ENCODE peak calls at places on chromosomes 4 and X, in four cellular contexts. D, C, L and M are unnamed samples.

GRCh38 chr4:1728061-1728980 is 7.0 kb downstream of the TACC3 start:
- DNase-seq in D (peak), C (no peak), L (no peak), M (no peak)

GRCh38 chr4:93827272-93827947 is 1.1 kb upstream of the ATOH1 start:
- DNase-seq in D (no peak), C (no peak), L (no peak), M (no peak)

GRCh38 chr4:27360651-27361347 is 500.2 kb downstream of the STIM2 start:
- DNase-seq in D (no peak), C (no peak), L (peak), M (peak)

GRCh38 chrX:102339312-102340298 is 92.6 kb downstream of the NXF2 start:
- DNase-seq in D (peak), C (no peak), L (no peak), M (no peak)

GRCh38 chr4:118849867-118850812 is 14.2 kb upstream of the SEC24D start:
- DNase-seq in D (peak), C (no peak), L (peak), M (no peak)

GRCh38 chrX:135389717-135390116 is 32.0 kb upstream of the SMIM10L2A start:
- DNase-seq in D (peak), C (no peak), L (no peak), M (no peak)

GRCh38 chr4:158962396-158962795 is 140.5 kb upstream of the RAPGEF2 start:
- DNase-seq in D (no peak), C (no peak), L (no peak), M (no peak)

GRCh38 chrX:56314334-56314733 is 82.2 kb downstream of the KLF8 start:
- DNase-seq in D (no peak), C (no peak), L (no peak), M (no peak)

GRCh38 chr4:63349674-63350025 is 1059.6 kb downstream of the TECRL start:
- DNase-seq in D (no peak), C (no peak), L (no peak), M (no peak)

GRCh38 chrX:12007881-12008280 is 130.4 kb upstream of the FRMPD4 start:
- DNase-seq in D (peak), C (no peak), L (peak), M (peak)

GRCh38 chr4:3206439-3207100 is 42.4 kb upstream of the MSANTD1 start:
- DNase-seq in D (no peak), C (no peak), L (no peak), M (no peak)

GRCh38 chrX:25288676-25289075 is 272.9 kb upstream of the ARX start:
- DNase-seq in D (no peak), C (no peak), L (no peak), M (no peak)

DNA sequence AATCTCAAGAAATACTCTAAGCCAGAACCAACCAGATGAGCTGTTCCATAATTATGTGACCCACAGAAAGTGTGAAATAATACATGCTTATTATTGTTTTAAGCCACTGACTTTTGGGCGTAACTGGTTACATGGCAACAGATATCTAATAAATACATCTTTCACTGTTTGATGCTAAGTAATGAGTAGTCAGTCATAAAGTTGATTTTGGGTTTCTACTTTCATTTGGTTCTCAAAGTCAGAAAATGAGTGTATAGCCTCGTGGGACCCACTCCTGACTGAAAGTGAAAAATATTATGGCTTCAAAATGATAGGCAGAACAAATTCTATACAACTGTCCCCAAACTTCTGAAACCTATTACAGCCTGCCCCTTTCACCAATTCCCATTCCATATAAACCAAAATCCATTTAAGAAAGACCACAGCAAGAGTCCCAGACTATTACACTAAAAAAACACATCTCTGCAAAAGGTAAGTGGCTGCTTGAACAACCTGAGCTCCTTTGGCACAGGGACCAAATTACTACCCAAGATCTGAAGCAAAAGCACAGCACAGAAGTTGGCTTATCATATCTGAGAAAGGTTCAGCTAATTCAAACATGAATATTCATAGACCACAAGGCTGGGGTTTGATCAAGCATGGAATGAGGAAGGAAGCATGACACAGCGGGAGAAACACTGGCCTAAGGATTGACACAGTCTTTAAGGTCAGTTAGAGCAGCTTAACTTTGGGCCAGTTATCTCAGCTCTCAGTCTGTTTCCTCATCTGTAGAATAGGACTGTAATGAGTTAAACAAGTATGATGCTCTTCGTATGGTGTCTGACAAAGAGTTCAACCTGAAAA is 88.2 kb upstream of the CBR4 start:
- DNase-seq in D (peak), C (no peak), L (peak), M (peak)
- TF ChIP-seq CTCF in D (no peak), C (no peak), L (no peak), M (no peak)

DNA sequence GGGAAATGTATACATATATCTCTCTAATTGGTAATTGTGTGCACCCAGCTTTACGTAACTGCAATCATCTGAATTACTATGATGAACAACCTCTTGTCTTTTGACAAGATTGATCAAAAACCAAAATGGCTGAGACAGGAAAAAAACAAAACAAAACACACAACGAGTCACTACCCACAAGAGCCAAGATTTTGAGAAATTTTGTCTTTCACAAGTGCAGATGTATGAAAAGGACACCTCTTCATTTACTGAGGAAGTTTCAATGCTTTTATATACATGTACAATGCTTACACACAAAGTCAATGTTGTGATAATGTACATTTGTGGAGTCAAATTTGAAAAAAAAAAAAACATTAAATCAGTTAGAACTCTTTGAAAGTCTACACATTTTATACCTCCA is 224.6 kb downstream of the SCFD2 start:
- DNase-seq in D (no peak), C (no peak), L (peak), M (no peak)
- TF ChIP-seq CTCF in D (no peak), C (no peak), L (no peak), M (no peak)

GRCh38 chr4:150078996-150079581 is 844 bp downstream of the DCLK2 start:
- DNase-seq in D (peak), C (no peak), L (peak), M (peak)
- TF ChIP-seq CTCF in D (no peak), C (no peak), L (peak), M (peak)

GRCh38 chr4:78923459-78924312 is 15.6 kb downstream of the PAQR3 start:
- DNase-seq in D (no peak), C (no peak), L (no peak), M (no peak)
- TF ChIP-seq CTCF in D (no peak), C (no peak), L (no peak), M (peak)

DNA sequence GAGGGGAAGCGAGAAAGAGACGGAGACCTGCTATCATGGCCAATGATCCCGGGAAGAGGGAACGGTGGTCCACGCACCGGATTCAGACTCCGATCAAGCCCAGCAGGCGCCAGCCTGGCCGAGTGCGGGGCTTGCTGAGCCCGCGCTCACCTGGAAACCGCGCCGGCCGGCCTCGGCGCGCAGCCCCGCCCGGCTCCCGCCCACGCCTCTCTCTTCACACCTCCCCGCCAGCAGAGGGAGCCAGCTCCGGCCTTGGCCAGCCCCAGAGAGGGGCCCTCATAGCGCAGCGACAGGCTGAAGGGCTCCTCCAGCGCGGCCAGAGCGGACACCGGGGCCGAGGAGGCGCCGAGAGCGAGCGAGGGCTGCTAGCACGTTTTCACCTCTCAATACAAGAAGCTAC is 36.8 kb upstream of the SPANXN2 start:
- DNase-seq in D (no peak), C (no peak), L (no peak), M (no peak)
- TF ChIP-seq CTCF in D (no peak), C (no peak), L (no peak), M (no peak)

GRCh38 chrX:7194606-7195005 is 46.7 kb upstream of the PUDP start:
- DNase-seq in D (no peak), C (no peak), L (no peak), M (no peak)
- TF ChIP-seq CTCF in D (no peak), C (no peak), L (no peak), M (no peak)

GRCh38 chrX:70332600-70332999 is 42.7 kb downstream of the KIF4A start:
- DNase-seq in D (no peak), C (no peak), L (no peak), M (peak)
- TF ChIP-seq CTCF in D (no peak), C (no peak), L (no peak), M (no peak)

DNA sequence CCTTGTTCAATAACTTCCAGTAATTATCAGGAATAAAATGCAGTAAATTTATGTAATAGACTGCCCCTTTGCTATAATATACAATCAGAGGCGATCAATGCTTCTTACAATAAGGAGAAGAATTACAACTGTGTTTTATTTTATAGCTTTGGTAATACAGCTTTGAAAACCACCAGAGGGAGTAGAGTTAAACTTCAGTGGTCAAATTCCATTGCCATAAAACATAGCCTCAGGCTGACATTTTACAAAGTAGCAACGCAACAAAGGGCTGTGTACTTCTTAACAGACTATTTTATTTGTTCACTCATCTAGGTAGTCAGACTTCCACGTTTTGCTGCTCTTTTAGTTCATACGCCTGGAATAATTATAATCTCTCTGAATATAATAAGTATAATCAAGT is 58.5 kb downstream of the TEX13C start:
- DNase-seq in D (no peak), C (no peak), L (no peak), M (no peak)
- TF ChIP-seq CTCF in D (no peak), C (no peak), L (no peak), M (no peak)